ENCODE peak calls at places on chromosome 14, in five cellular contexts. I is GM12878, N is HCT116, W is HepG2, Y is H1. E is an unnamed sample.

GRCh38 chr14:69501362-69501964 is 16.9 kb downstream of the PLEKHD1 start:
- DNase-seq in I (no peak), N (no peak), W (no peak), Y (no peak), E (no peak)

GRCh38 chr14:100537701-100538565 is 49.3 kb downstream of the BEGAIN start:
- DNase-seq in I (no peak), N (no peak), W (no peak), Y (peak), E (no peak)

GRCh38 chr14:70782361-70782760 is 27.0 kb downstream of the MAP3K9 start:
- DNase-seq in I (no peak), N (no peak), W (no peak), Y (no peak), E (no peak)

GRCh38 chr14:30751646-30752416 is 122.5 kb upstream of the COCH start:
- DNase-seq in I (no peak), N (no peak), W (no peak), Y (no peak), E (no peak)

GRCh38 chr14:96390965-96391292 is 999 bp upstream of the AK7 start:
- DNase-seq in I (no peak), N (no peak), W (no peak), Y (no peak), E (no peak)

GRCh38 chr14:53304726-53305381 is 151.7 kb upstream of the DDHD1 start:
- DNase-seq in I (no peak), N (no peak), W (no peak), Y (no peak), E (no peak)

GRCh38 chr14:32417956-32418552 is 89.0 kb downstream of the AKAP6 start:
- DNase-seq in I (no peak), N (no peak), W (no peak), Y (no peak), E (no peak)

GRCh38 chr14:88521818-88522217 is 33.0 kb downstream of the PTPN21 start:
- DNase-seq in I (no peak), N (no peak), W (no peak), Y (no peak), E (no peak)

GRCh38 chr14:105859717-105860614 is 333.6 kb downstream of the TMEM121 start:
- DNase-seq in I (no peak), N (no peak), W (no peak), Y (no peak), E (no peak)

GRCh38 chr14:100147181-100147631 is 12.2 kb downstream of the DEGS2 start:
- DNase-seq in I (no peak), N (no peak), W (no peak), Y (no peak), E (no peak)

GRCh38 chr14:25050494-25051170 is 685 bp upstream of the STXBP6 start:
- DNase-seq in I (no peak), N (no peak), W (no peak), Y (no peak), E (no peak)

GRCh38 chr14:25046301-25046943 is 3.5 kb downstream of the STXBP6 start:
- DNase-seq in I (no peak), N (no peak), W (no peak), Y (no peak), E (no peak)

GRCh38 chr14:25049127-25049558 is 804 bp downstream of the STXBP6 start:
- DNase-seq in I (no peak), N (no peak), W (no peak), Y (peak), E (no peak)

GRCh38 chr14:25049559-25050493 is at the start of gene STXBP6:
- DNase-seq in I (no peak), N (no peak), W (peak), Y (peak), E (no peak)

GRCh38 chr14:25048170-25049126 is 1.5 kb downstream of the STXBP6 start:
- DNase-seq in I (no peak), N (no peak), W (no peak), Y (no peak), E (no peak)
- H3K9ac ChIP-seq in I (no peak), N (no peak), W (no peak), Y (no peak), E (no peak)

GRCh38 chr14:38669027-38669426 is 413.1 kb upstream of the CLEC14A start:
- DNase-seq in I (no peak), N (no peak), W (no peak), Y (no peak), E (no peak)
- TF ChIP-seq POLR2AphosphoS5 in I (no peak), N (no peak), W (no peak), Y (no peak), E (no peak)

GRCh38 chr14:23181946-23182345 is 1.5 kb downstream of the SLC7A8 start:
- DNase-seq in I (no peak), N (no peak), W (no peak), Y (peak), E (no peak)
- H3K9ac ChIP-seq in I (no peak), N (no peak), W (no peak), Y (peak), E (peak)

GRCh38 chr14:42277840-42278239 is 671.2 kb downstream of the LRFN5 start:
- DNase-seq in I (no peak), N (no peak), W (no peak), Y (no peak), E (no peak)
- TF ChIP-seq POLR2AphosphoS5 in I (no peak), N (no peak), W (no peak), Y (no peak), E (no peak)

DNA sequence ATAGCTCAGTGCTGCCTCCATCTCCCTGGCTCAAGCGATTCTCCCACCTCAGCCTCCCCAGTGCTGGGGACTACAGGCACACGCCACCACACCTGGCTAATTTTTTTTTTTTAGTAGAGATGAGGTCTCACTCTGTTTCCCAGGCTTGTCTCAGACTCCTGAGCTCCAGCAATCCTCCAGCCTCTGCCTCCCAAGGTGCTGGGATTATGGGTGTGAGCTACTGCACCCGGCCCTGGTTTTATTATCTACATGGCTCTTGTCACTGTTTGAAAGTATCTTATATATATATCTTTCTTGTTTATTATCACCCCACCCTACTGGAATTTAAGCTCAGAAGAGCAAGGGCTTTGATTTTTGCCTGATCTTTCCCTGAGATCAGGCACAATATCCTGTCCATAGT is 7.6 kb upstream of the TMED10 start:
- DNase-seq in I (no peak), N (no peak), W (no peak), Y (no peak), E (no peak)
- H3K9ac ChIP-seq in I (no peak), N (no peak), W (no peak), Y (no peak), E (no peak)

GRCh38 chr14:77000340-77001235 is 27.9 kb downstream of the IRF2BPL start:
- DNase-seq in I (no peak), N (no peak), W (no peak), Y (no peak), E (no peak)
- TF ChIP-seq POLR2AphosphoS5 in I (peak), N (no peak), W (no peak), Y (no peak), E (no peak)

GRCh38 chr14:23097786-23098185 is 2.5 kb downstream of the C14orf119 start:
- DNase-seq in I (no peak), N (no peak), W (no peak), Y (no peak), E (no peak)
- H3K9ac ChIP-seq in I (no peak), N (no peak), W (no peak), Y (peak), E (no peak)

DNA sequence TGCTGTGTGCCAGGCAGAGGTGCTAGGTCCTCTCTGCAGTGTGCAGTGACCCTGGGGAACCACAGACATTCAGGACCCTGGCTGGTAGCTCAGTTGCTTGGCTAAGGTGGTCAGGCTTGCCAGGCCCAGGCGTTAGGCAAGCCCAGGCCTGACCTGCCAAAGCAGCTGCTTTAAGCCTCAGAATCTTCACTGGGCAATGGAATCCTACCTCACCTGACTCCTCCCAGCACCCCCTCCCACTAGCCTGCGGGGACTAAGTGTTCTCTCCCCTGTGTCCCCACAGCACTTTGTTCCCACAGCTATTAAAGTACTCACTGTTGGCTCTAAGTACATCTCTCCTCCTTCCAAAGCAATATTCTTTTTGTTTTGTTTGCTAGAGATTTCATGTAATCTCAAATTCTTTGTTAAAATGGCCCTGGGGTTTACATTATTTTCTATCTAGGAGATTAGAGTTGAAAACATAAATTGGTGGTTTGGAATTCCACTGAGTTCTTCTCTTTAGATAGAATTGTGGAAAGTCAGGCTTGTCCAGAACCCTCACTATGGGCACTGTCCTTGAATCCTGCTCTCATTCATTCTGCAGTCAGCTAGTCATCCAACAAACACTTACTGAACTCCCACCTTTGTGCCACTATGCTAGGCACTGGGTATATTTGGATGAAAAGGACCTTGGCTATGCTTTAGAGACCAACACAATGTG is 44.4 kb downstream of the DGLUCY start:
- DNase-seq in I (no peak), N (no peak), W (no peak), Y (no peak), E (no peak)
- TF ChIP-seq POLR2AphosphoS5 in I (no peak), N (no peak), W (no peak), Y (no peak), E (no peak)